ENCODE peak calls at places on chromosomes 13 and 19, in six cellular contexts. Q, Y, I, V, H and X are unnamed samples.
A peak's percentile ranks its signal among the peaks of the same experiment; 100 is the strongest.

GRCh38 chr19:37303591-37304171 is 67.2 kb upstream of the ZNF527 start:
- DNase-seq in H (no peak), Q (no peak), I (no peak), Y (no peak), V (no peak), X (no peak)

GRCh38 chr13:27601771-27602170 is 18.6 kb downstream of the LNX2 start:
- DNase-seq in Y (no peak), H (no peak), V (no peak), Q (no peak), I (no peak), X (no peak)

GRCh38 chr13:96925869-96926628 is 68.2 kb downstream of the OXGR1 start:
- DNase-seq in Y (no peak), Q (no peak), H (no peak), V (no peak), I (no peak), X (no peak)

GRCh38 chr19:3743486-3743885 is 18.0 kb downstream of the APBA3 start:
- DNase-seq in I (peak; percentile 23), Y (no peak), V (no peak), H (no peak), Q (no peak), X (no peak)

GRCh38 chr13:64591981-64592380 is 2638.2 kb downstream of the PCDH9 start:
- DNase-seq in V (no peak), Q (no peak), I (peak; percentile 44), Y (no peak), H (no peak), X (no peak)

GRCh38 chr19:51066393-51066792 is 1.5 kb upstream of the KLK13 start:
- DNase-seq in Y (peak; percentile 17), V (no peak), Q (no peak), H (no peak), I (no peak), X (no peak)

GRCh38 chr13:66994498-66995365 is 235.4 kb downstream of the PCDH9 start:
- DNase-seq in Q (no peak), V (no peak), Y (no peak), I (no peak), H (no peak), X (no peak)

GRCh38 chr13:85277753-85278152 is 521.5 kb downstream of the SLITRK6 start:
- DNase-seq in Q (no peak), H (no peak), Y (no peak), I (no peak), V (no peak), X (no peak)

GRCh38 chr13:105848494-105848893 is 687.0 kb downstream of the EFNB2 start:
- DNase-seq in H (no peak), Y (no peak), V (no peak), I (no peak), Q (no peak), X (no peak)

GRCh38 chr13:101489635-101490034 is 37.2 kb downstream of the ITGBL1 start:
- DNase-seq in Y (no peak), V (no peak), I (peak; percentile 54), Q (no peak), H (no peak), X (no peak)

GRCh38 chr19:52956917-52957316 is 5.8 kb downstream of the ZNF816 start:
- DNase-seq in I (no peak), Y (no peak), V (no peak), H (no peak), Q (no peak), X (no peak)
- H3K9me3 ChIP-seq in I (no peaks in the 10 kb centered on the region), Y (peaks cover 43% of the 10 kb centered on the region), V (no peaks in the 10 kb centered on the region), H (peaks cover 75% of the 10 kb centered on the region), Q (no peaks in the 10 kb centered on the region), X (peaks cover 42% of the 10 kb centered on the region)

GRCh38 chr19:24003537-24003936 is 83.5 kb upstream of the ZNF254 start:
- DNase-seq in Y (no peak), H (no peak), V (no peak), Q (no peak), I (no peak), X (no peak)

GRCh38 chr19:23999821-24000610 is 85.3 kb downstream of the ZNF726 start:
- DNase-seq in V (no peak), H (no peak), Q (no peak), I (no peak), Y (no peak), X (no peak)

GRCh38 chr19:24000656-24001055 is 86.0 kb downstream of the ZNF726 start:
- DNase-seq in Q (no peak), Y (no peak), H (no peak), V (no peak), I (no peak), X (no peak)

GRCh38 chr19:24004166-24004565 is 82.8 kb upstream of the ZNF254 start:
- DNase-seq in Q (no peak), V (no peak), H (no peak), I (no peak), Y (no peak), X (no peak)

GRCh38 chr19:24002256-24002945 is 84.6 kb upstream of the ZNF254 start:
- DNase-seq in Q (no peak), Y (no peak), V (no peak), H (no peak), I (no peak), X (no peak)
- H3K9me3 ChIP-seq in Q (no peaks in the 10 kb centered on the region), Y (no peaks in the 10 kb centered on the region), V (no peaks in the 10 kb centered on the region), H (no peaks in the 10 kb centered on the region), I (no peaks in the 10 kb centered on the region), X (no peaks in the 10 kb centered on the region)

GRCh38 chr19:27905074-27905473 is 1307.9 kb downstream of the UQCRFS1 start:
- DNase-seq in I (no peak), Y (no peak), H (no peak), V (no peak), Q (no peak), X (no peak)
- H3K9me3 ChIP-seq in I (no peaks in the 10 kb centered on the region), Y (no peaks in the 10 kb centered on the region), H (no peaks in the 10 kb centered on the region), V (no peaks in the 10 kb centered on the region), Q (no peaks in the 10 kb centered on the region), X (no peaks in the 10 kb centered on the region)

GRCh38 chr19:8965887-8966286 is 44.3 kb downstream of the MUC16 start:
- DNase-seq in H (no peak), V (no peak), Y (no peak), I (no peak), Q (no peak), X (no peak)
- H3K9me3 ChIP-seq in H (no peaks in the 10 kb centered on the region), V (no peaks in the 10 kb centered on the region), Y (no peaks in the 10 kb centered on the region), I (peaks cover 3% of the 10 kb centered on the region), Q (no peaks in the 10 kb centered on the region), X (no peaks in the 10 kb centered on the region)

GRCh38 chr13:111114362-111115050 is 604 bp upstream of the ARHGEF7 start:
- DNase-seq in Y (no peak), V (no peak), I (peak; percentile 91), H (no peak), Q (peak; percentile 77), X (no peak)

GRCh38 chr13:111115051-111115840 is at the start of gene ARHGEF7:
- DNase-seq in I (peak; percentile 69), Y (no peak), Q (no peak), V (no peak), H (no peak), X (no peak)

GRCh38 chr13:111112196-111112595 is 2.9 kb upstream of the ARHGEF7 start:
- DNase-seq in Y (no peak), H (no peak), Q (no peak), I (no peak), V (no peak), X (no peak)

GRCh38 chr13:111111376-111111937 is 3.7 kb upstream of the ARHGEF7 start:
- DNase-seq in I (no peak), Q (no peak), H (no peak), V (no peak), Y (no peak), X (no peak)

DNA sequence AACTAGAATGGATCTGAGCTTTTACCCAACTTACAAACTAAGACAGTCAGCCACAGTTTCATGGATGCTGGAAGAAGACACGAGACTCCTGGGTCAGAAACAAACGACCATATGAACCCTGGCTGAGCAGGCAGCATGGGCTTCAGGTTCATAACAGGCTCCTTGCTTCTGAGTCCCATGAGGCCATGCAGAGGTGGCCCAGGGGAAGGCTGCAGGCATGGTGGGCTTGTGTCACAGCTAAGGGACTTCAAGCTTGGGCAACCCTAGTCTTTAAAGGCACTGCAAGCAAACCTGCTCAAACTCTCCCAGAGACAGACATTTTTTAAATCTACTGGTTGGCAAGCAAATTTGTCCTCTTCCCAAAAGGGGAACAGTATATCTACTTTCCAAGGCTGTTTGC is 5.1 kb upstream of the ARHGEF7 start:
- DNase-seq in I (no peak), Y (no peak), H (no peak), Q (no peak), V (no peak), X (no peak)
- H3K9me3 ChIP-seq in I (no peaks in the 10 kb centered on the region), Y (no peaks in the 10 kb centered on the region), H (no peaks in the 10 kb centered on the region), Q (no peaks in the 10 kb centered on the region), V (no peaks in the 10 kb centered on the region), X (no peaks in the 10 kb centered on the region)

DNA sequence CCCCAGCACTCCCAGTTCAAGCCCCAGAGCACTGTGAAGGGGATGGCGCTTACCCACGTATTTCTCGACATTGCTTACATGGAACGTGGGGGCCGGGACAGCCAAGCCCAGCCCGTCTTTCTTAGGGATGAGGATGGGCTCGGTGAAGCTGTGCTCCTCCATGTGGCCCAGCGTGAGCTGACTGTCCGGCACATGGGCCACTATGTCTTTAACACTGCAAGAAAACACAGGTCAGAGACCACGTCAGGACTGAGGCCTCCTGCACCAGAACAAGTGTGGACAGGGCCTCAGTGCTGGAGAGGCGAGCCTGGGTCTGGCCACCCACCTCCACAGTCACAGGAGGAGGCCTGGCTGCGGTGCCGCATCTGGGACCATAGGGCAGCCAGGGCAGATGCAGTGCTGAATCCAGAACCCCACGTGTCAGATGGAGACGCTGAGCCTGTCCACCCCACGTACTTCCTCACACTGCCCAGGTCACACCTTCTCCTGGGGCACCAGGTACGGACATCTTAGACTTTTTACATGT is 125.2 kb downstream of the TUBA3C start:
- DNase-seq in V (no peak), I (no peak), Y (no peak), Q (no peak), H (no peak), X (no peak)
- H3K9me3 ChIP-seq in V (no peaks in the 10 kb centered on the region), I (no peaks in the 10 kb centered on the region), Y (no peaks in the 10 kb centered on the region), Q (no peaks in the 10 kb centered on the region), H (no peaks in the 10 kb centered on the region), X (no peaks in the 10 kb centered on the region)